ENCODE peak calls at places on chromosomes 2 and 18, in nine cellular contexts. One of them, this sample, is unnamed.

GRCh38 chr2:197958592-197958991 is 154.2 kb downstream of the PLCL1 start:
- DNase-seq in left ventricle myocardium inferior: no peak
- DNase-seq in Peyer's patch: no peak
- DNase-seq in neural progenitor cell: no peak
- DNase-seq in RWPE2: no peak
- DNase-seq in cardiac fibroblast: no peak
- DNase-seq in stomach: no peak
- DNase-seq in GM10248: no peak
- DNase-seq in lower leg skin: no peak
- DNase-seq in this sample: no peak

GRCh38 chr2:20423376-20423775 is 23.5 kb upstream of the RHOB start:
- DNase-seq in left ventricle myocardium inferior: no peak
- DNase-seq in Peyer's patch: no peak
- DNase-seq in neural progenitor cell: no peak
- DNase-seq in RWPE2: no peak
- DNase-seq in cardiac fibroblast: no peak
- DNase-seq in stomach: no peak
- DNase-seq in GM10248: no peak
- DNase-seq in lower leg skin: peak
- DNase-seq in this sample: no peak

GRCh38 chr2:63029058-63029457 is 21.6 kb upstream of the OTX1 start:
- DNase-seq in left ventricle myocardium inferior: no peak
- DNase-seq in Peyer's patch: no peak
- DNase-seq in neural progenitor cell: no peak
- DNase-seq in RWPE2: no peak
- DNase-seq in cardiac fibroblast: peak
- DNase-seq in stomach: no peak
- DNase-seq in GM10248: no peak
- DNase-seq in lower leg skin: no peak
- DNase-seq in this sample: no peak

GRCh38 chr2:113962692-113963480 is 73.0 kb downstream of the ACTR3 start:
- DNase-seq in left ventricle myocardium inferior: no peak
- DNase-seq in Peyer's patch: no peak
- DNase-seq in neural progenitor cell: no peak
- DNase-seq in RWPE2: no peak
- DNase-seq in cardiac fibroblast: peak
- DNase-seq in stomach: no peak
- DNase-seq in GM10248: no peak
- DNase-seq in lower leg skin: no peak
- DNase-seq in this sample: no peak

GRCh38 chr2:37686792-37687595 is 15.6 kb upstream of the CDC42EP3 start:
- DNase-seq in left ventricle myocardium inferior: no peak
- DNase-seq in Peyer's patch: no peak
- DNase-seq in neural progenitor cell: no peak
- DNase-seq in RWPE2: no peak
- DNase-seq in cardiac fibroblast: no peak
- DNase-seq in stomach: no peak
- DNase-seq in GM10248: no peak
- DNase-seq in lower leg skin: no peak
- DNase-seq in this sample: no peak

GRCh38 chr2:68730828-68731227 is 3.8 kb upstream of the ARHGAP25 start:
- DNase-seq in left ventricle myocardium inferior: no peak
- DNase-seq in Peyer's patch: no peak
- DNase-seq in neural progenitor cell: no peak
- DNase-seq in RWPE2: no peak
- DNase-seq in cardiac fibroblast: peak
- DNase-seq in stomach: no peak
- DNase-seq in GM10248: no peak
- DNase-seq in lower leg skin: peak
- DNase-seq in this sample: no peak

GRCh38 chr18:70047931-70048603 is 100.4 kb upstream of the CD226 start:
- DNase-seq in left ventricle myocardium inferior: no peak
- DNase-seq in Peyer's patch: no peak
- DNase-seq in neural progenitor cell: no peak
- DNase-seq in RWPE2: peak
- DNase-seq in cardiac fibroblast: peak
- DNase-seq in stomach: no peak
- DNase-seq in GM10248: no peak
- DNase-seq in lower leg skin: no peak
- DNase-seq in this sample: no peak

GRCh38 chr18:10006261-10006903 is 92.6 kb downstream of the VAPA start:
- DNase-seq in left ventricle myocardium inferior: no peak
- DNase-seq in Peyer's patch: no peak
- DNase-seq in neural progenitor cell: no peak
- DNase-seq in RWPE2: no peak
- DNase-seq in cardiac fibroblast: peak
- DNase-seq in stomach: no peak
- DNase-seq in GM10248: no peak
- DNase-seq in lower leg skin: peak
- DNase-seq in this sample: no peak

GRCh38 chr2:117942958-117943672 is 70.8 kb downstream of the CCDC93 start:
- DNase-seq in left ventricle myocardium inferior: no peak
- DNase-seq in Peyer's patch: no peak
- DNase-seq in neural progenitor cell: no peak
- DNase-seq in RWPE2: no peak
- DNase-seq in cardiac fibroblast: peak
- DNase-seq in stomach: no peak
- DNase-seq in GM10248: no peak
- DNase-seq in lower leg skin: no peak
- DNase-seq in this sample: no peak

GRCh38 chr2:234952270-234953115 is 676 bp downstream of the SH3BP4 start:
- DNase-seq in left ventricle myocardium inferior: no peak
- DNase-seq in Peyer's patch: no peak
- DNase-seq in neural progenitor cell: peak
- DNase-seq in RWPE2: no peak
- DNase-seq in cardiac fibroblast: no peak
- DNase-seq in stomach: peak
- DNase-seq in GM10248: no peak
- DNase-seq in lower leg skin: peak
- DNase-seq in this sample: no peak

GRCh38 chr2:43407826-43408783 is 181.7 kb upstream of the ZFP36L2 start:
- DNase-seq in left ventricle myocardium inferior: no peak
- DNase-seq in Peyer's patch: no peak
- DNase-seq in neural progenitor cell: no peak
- DNase-seq in RWPE2: no peak
- DNase-seq in cardiac fibroblast: peak
- DNase-seq in stomach: no peak
- DNase-seq in GM10248: peak
- DNase-seq in lower leg skin: no peak
- DNase-seq in this sample: no peak

GRCh38 chr2:235543126-235543750 is 49.4 kb downstream of the AGAP1 start:
- DNase-seq in left ventricle myocardium inferior: no peak
- DNase-seq in Peyer's patch: no peak
- DNase-seq in neural progenitor cell: no peak
- DNase-seq in RWPE2: no peak
- DNase-seq in cardiac fibroblast: peak
- DNase-seq in stomach: peak
- DNase-seq in GM10248: no peak
- DNase-seq in lower leg skin: no peak
- DNase-seq in this sample: peak

GRCh38 chr2:215189393-215189792 is 51.0 kb upstream of the ABCA12 start:
- DNase-seq in left ventricle myocardium inferior: no peak
- DNase-seq in Peyer's patch: no peak
- DNase-seq in neural progenitor cell: no peak
- DNase-seq in RWPE2: peak
- DNase-seq in cardiac fibroblast: no peak
- DNase-seq in stomach: no peak
- DNase-seq in GM10248: no peak
- DNase-seq in lower leg skin: no peak
- DNase-seq in this sample: no peak

GRCh38 chr2:12819098-12819465 is 102.3 kb downstream of the TRIB2 start:
- DNase-seq in left ventricle myocardium inferior: peak
- DNase-seq in Peyer's patch: peak
- DNase-seq in neural progenitor cell: no peak
- DNase-seq in RWPE2: peak
- DNase-seq in cardiac fibroblast: peak
- DNase-seq in stomach: peak
- DNase-seq in GM10248: no peak
- DNase-seq in lower leg skin: peak
- DNase-seq in this sample: no peak

GRCh38 chr18:65363911-65364632 is 386.7 kb upstream of the CDH7 start:
- DNase-seq in left ventricle myocardium inferior: no peak
- DNase-seq in Peyer's patch: no peak
- DNase-seq in neural progenitor cell: no peak
- DNase-seq in RWPE2: no peak
- DNase-seq in cardiac fibroblast: no peak
- DNase-seq in stomach: no peak
- DNase-seq in GM10248: no peak
- DNase-seq in lower leg skin: no peak
- DNase-seq in this sample: no peak

GRCh38 chr2:31067259-31067658 is 71.0 kb downstream of the GALNT14 start:
- DNase-seq in left ventricle myocardium inferior: no peak
- DNase-seq in Peyer's patch: no peak
- DNase-seq in neural progenitor cell: no peak
- DNase-seq in RWPE2: no peak
- DNase-seq in cardiac fibroblast: no peak
- DNase-seq in stomach: no peak
- DNase-seq in GM10248: no peak
- DNase-seq in lower leg skin: peak
- DNase-seq in this sample: no peak
- TF ChIP-seq CTCF in left ventricle myocardium inferior: no peak
- TF ChIP-seq CTCF in Peyer's patch: no peak
- TF ChIP-seq CTCF in neural progenitor cell: peak
- TF ChIP-seq CTCF in RWPE2: no peak
- TF ChIP-seq CTCF in cardiac fibroblast: no peak
- TF ChIP-seq CTCF in stomach: no peak
- TF ChIP-seq CTCF in GM10248: no peak
- TF ChIP-seq CTCF in lower leg skin: no peak
- TF ChIP-seq CTCF in this sample: peak

DNA sequence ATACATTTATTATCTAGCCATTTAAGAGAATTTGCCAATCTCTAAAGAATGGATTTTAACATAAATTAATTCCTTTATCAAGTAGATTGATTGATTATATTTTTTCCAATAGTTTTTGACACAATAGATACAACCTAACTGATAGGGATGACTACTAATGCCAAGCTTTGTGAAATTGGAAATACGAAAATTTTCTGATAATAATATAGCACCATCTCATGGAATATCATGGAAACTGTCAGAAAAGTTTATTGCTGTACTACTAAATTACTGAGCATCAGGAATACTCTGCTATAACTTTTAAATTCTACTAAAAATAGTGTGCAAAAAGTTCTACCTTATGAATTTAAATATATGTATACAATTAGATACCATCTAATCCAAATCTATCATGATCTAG is 101.8 kb upstream of the MAP2 start:
- DNase-seq in left ventricle myocardium inferior: no peak
- DNase-seq in Peyer's patch: no peak
- DNase-seq in neural progenitor cell: no peak
- DNase-seq in RWPE2: no peak
- DNase-seq in cardiac fibroblast: no peak
- DNase-seq in stomach: no peak
- DNase-seq in GM10248: no peak
- DNase-seq in lower leg skin: no peak
- DNase-seq in this sample: no peak
- TF ChIP-seq CTCF in left ventricle myocardium inferior: no peak
- TF ChIP-seq CTCF in Peyer's patch: no peak
- TF ChIP-seq CTCF in neural progenitor cell: peak
- TF ChIP-seq CTCF in RWPE2: peak
- TF ChIP-seq CTCF in cardiac fibroblast: no peak
- TF ChIP-seq CTCF in stomach: no peak
- TF ChIP-seq CTCF in GM10248: no peak
- TF ChIP-seq CTCF in lower leg skin: no peak
- TF ChIP-seq CTCF in this sample: peak

DNA sequence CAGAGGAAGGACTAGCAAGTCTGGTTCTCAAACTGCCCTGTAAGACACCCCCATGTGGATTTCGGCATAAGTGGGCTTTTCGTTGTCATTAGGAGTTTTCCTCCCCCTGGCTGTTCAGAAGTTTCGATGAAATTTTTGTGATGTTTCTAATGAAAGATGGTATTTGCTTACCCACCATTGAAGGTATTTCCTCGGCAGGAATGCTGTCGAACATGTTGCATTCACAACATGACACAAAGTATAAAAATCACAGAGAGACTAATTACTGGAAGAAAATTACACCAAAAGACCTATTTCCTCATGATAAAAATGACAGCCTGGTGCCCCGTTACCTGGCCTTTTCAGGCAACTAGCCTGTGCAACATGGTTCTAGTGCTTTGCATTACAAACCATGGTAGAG is 144.9 kb downstream of the TXNL1 start:
- DNase-seq in left ventricle myocardium inferior: no peak
- DNase-seq in Peyer's patch: no peak
- DNase-seq in neural progenitor cell: no peak
- DNase-seq in RWPE2: no peak
- DNase-seq in cardiac fibroblast: no peak
- DNase-seq in stomach: no peak
- DNase-seq in GM10248: no peak
- DNase-seq in lower leg skin: no peak
- DNase-seq in this sample: no peak
- TF ChIP-seq CTCF in left ventricle myocardium inferior: no peak
- TF ChIP-seq CTCF in Peyer's patch: no peak
- TF ChIP-seq CTCF in neural progenitor cell: no peak
- TF ChIP-seq CTCF in RWPE2: no peak
- TF ChIP-seq CTCF in cardiac fibroblast: no peak
- TF ChIP-seq CTCF in stomach: no peak
- TF ChIP-seq CTCF in GM10248: no peak
- TF ChIP-seq CTCF in lower leg skin: no peak
- TF ChIP-seq CTCF in this sample: no peak

DNA sequence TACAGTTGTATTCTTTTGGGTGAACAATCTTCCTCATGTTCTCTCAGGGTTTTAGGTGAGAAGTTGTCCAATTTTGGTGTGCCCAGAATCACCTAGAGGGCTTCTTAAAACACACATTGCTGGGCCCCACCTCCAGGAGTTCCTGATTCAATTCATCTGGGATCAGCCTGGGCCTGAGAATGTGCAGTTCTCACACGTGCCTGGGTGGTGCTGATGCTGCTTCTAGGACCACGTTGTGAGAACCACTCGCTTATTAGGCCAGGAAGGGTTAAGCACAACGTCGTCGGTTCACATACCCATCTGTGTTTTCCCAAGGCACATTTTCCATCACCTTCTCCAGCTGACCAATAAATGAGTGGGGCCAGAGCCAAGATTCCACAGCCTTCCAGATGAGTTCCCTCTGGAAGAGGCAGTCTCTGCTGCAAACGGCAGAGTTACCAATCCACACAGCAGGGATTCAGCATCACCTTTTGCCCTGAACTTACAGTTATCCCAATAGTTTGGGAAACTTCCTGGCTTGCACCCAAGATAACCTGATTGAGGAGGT is 277.7 kb upstream of the HNRNPA3 start:
- DNase-seq in left ventricle myocardium inferior: no peak
- DNase-seq in Peyer's patch: no peak
- DNase-seq in neural progenitor cell: no peak
- DNase-seq in RWPE2: no peak
- DNase-seq in cardiac fibroblast: no peak
- DNase-seq in stomach: no peak
- DNase-seq in GM10248: no peak
- DNase-seq in lower leg skin: no peak
- DNase-seq in this sample: no peak
- TF ChIP-seq CTCF in left ventricle myocardium inferior: no peak
- TF ChIP-seq CTCF in Peyer's patch: no peak
- TF ChIP-seq CTCF in neural progenitor cell: no peak
- TF ChIP-seq CTCF in RWPE2: no peak
- TF ChIP-seq CTCF in cardiac fibroblast: no peak
- TF ChIP-seq CTCF in stomach: no peak
- TF ChIP-seq CTCF in GM10248: no peak
- TF ChIP-seq CTCF in lower leg skin: no peak
- TF ChIP-seq CTCF in this sample: no peak